ENCODE peak calls at places on chromosomes 11 and 22, in five cellular contexts. W, P, E, G and I are unnamed samples.

GRCh38 chr11:66317766-66318575 is 1.1 kb upstream of the CD248 start:
- DNase-seq in W (peak), P (no peak), E (no peak), G (peak), I (peak)

GRCh38 chr22:35703861-35704584 is 13.6 kb upstream of the APOL5 start:
- DNase-seq in W (no peak), P (peak), E (no peak), G (no peak), I (peak)

GRCh38 chr11:64239662-64240466 is 1.0 kb upstream of the FKBP2 start:
- DNase-seq in W (no peak), P (no peak), E (no peak), G (peak), I (no peak)

GRCh38 chr22:38298312-38299000 is 18.8 kb downstream of the CSNK1E start:
- DNase-seq in W (no peak), P (peak), E (no peak), G (peak), I (peak)

GRCh38 chr11:10268746-10269487 is 25.1 kb downstream of the SBF2 start:
- DNase-seq in W (no peak), P (no peak), E (no peak), G (no peak), I (no peak)

GRCh38 chr22:40044102-40044869 is 49.5 kb downstream of the FAM83F start:
- DNase-seq in W (peak), P (peak), E (peak), G (peak), I (peak)

GRCh38 chr11:130429983-130430382 is 1.6 kb upstream of the ADAMTS8 start:
- DNase-seq in W (no peak), P (no peak), E (no peak), G (no peak), I (no peak)

GRCh38 chr11:73980001-73980960 is 2.4 kb downstream of the UCP2 start:
- DNase-seq in W (peak), P (no peak), E (peak), G (peak), I (no peak)

GRCh38 chr11:119754199-119754598 is 25.2 kb upstream of the NECTIN1 start:
- DNase-seq in W (no peak), P (no peak), E (no peak), G (no peak), I (no peak)

GRCh38 chr11:8686325-8686724 is 3.7 kb downstream of the RPL27A start:
- DNase-seq in W (no peak), P (no peak), E (no peak), G (no peak), I (no peak)

GRCh38 chr11:8689726-8690255 is 7.2 kb downstream of the RPL27A start:
- DNase-seq in W (no peak), P (no peak), E (no peak), G (no peak), I (no peak)

GRCh38 chr11:8690374-8691342 is 8.1 kb downstream of the RPL27A start:
- DNase-seq in W (no peak), P (no peak), E (no peak), G (no peak), I (no peak)

GRCh38 chr11:8685820-8686219 is 3.2 kb downstream of the RPL27A start:
- DNase-seq in W (no peak), P (no peak), E (no peak), G (no peak), I (no peak)

GRCh38 chr11:8688414-8689362 is 6.1 kb downstream of the RPL27A start:
- DNase-seq in W (peak), P (peak), E (peak), G (peak), I (peak)
- TF ChIP-seq CTCF in W (no peak), P (peak), E (peak), G (peak), I (no peak)

DNA sequence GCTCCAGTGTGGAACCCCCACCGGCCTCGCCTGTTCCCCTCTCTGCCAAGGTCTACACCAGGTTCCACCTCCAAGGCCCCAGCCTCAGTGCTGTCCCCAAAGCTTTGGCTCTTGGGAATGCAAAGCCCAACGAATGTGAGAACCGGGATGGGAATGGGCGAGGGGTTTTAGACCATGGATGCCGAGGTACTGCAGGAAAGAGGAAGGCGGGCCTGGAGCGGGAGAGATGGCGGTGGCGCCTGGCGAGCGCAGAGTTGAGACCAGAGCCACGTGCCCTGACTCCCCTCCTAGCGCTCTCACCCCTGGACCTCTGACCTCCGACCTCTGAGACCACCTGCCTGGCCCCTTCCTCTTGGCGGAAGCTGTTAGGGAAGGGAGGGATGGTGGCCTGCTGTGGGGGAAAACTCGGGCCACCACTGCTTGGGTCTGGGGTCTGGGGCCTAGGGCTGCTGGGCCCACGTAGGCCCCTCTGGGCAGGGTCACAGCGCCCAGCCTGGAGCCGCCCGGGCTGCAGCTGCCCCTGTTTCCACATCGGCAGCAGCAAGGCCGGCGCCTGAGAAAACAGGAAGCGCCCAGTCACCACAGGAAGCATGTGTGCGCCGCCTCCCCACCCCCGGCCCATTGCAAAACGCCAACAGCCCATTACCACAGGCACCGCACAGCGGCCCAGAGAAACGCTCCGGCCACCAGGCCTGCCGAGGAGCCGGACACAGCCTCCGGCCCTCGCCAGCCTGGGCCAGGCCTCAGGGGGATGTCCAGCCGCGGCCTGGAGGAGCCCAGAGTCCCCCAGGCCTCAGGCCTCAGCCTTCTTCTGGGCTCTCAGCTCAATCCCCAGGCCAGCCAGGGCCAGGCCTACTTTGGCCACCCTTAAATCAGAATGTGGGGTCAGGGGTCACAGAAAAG is 13.8 kb upstream of the SLC39A13 start:
- DNase-seq in W (no peak), P (no peak), E (no peak), G (peak), I (peak)
- H3K4me3 ChIP-seq in W (no peak), P (no peak), E (peak), G (peak), I (no peak)

DNA sequence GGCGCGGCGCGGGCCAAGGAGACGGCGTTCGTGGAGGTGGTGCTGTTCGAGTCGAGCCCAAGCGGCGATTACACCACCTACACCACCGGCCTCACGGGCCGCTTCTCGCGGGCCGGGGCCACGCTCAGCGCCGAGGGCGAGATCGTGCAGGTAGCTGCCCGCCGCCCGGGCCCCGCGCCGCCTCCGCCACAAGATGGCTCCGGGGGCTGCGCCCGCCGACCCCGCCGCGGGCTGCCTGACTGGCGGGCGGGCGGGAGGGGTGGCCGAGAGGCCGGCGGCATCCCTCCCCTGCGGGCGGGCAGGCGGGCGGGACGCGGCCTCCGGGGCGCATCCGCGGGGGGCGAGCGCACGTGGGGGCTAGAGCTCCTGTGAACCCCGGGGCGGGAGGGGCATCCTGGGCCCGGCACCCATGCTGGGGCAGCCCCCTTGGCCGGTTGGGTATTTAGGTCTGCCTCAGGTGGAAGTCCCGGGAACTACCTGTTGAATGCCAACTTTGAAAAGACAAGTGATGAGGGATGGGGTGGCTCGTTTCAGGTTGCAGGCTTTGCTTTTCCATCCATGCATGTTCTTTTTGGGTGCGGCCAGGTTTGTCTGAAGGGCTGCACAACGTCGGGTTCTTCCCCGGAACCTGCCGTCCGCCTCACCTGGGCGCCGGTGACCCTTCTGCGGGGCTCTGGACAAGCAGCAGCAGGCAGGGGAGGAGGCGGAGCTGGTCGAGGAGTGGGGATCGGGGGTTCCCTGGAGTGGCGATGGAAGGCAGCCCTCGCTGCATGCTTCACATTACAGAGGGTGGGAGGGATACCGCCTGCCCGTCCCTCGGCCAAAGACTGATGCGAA is 763 bp downstream of the ZNRF3 start:
- DNase-seq in W (peak), P (no peak), E (peak), G (peak), I (no peak)
- TF ChIP-seq CTCF in W (no peak), P (no peak), E (no peak), G (no peak), I (no peak)

GRCh38 chr22:50481045-50481439 is 301 bp upstream of the ADM2 start:
- DNase-seq in W (no peak), P (no peak), E (no peak), G (no peak), I (no peak)
- H3K4me3 ChIP-seq in W (peak), P (peak), E (peak), G (peak), I (peak)

GRCh38 chr11:60629399-60629798 is 70.0 kb upstream of the MS4A8 start:
- DNase-seq in W (no peak), P (no peak), E (no peak), G (no peak), I (no peak)

DNA sequence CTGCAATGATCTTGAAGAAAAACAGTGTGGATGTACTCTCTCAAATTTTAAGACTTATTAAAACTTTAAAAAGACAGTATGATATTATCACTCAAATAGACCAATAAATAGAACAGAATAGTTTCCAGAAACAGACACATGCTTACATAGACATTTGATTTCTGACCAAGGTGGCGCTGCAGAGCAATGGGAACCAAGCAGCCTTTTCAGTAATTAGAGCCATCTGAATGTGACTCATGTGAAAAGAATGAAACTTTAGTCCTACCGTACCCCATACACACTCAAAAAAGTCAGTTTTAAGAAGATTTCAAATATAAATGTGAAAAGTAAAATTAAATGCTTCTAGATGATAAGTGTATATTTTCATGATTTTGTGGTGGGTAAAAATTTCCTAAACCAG is 74.2 kb upstream of the MS4A8 start:
- DNase-seq in W (no peak), P (no peak), E (no peak), G (no peak), I (peak)
- TF ChIP-seq CTCF in W (no peak), P (peak), E (no peak), G (no peak), I (peak)

GRCh38 chr22:43128116-43128515 is 15.1 kb downstream of the MCAT start:
- DNase-seq in W (no peak), P (no peak), E (no peak), G (no peak), I (no peak)
- H3K4me3 ChIP-seq in W (no peak), P (no peak), E (no peak), G (no peak), I (no peak)

DNA sequence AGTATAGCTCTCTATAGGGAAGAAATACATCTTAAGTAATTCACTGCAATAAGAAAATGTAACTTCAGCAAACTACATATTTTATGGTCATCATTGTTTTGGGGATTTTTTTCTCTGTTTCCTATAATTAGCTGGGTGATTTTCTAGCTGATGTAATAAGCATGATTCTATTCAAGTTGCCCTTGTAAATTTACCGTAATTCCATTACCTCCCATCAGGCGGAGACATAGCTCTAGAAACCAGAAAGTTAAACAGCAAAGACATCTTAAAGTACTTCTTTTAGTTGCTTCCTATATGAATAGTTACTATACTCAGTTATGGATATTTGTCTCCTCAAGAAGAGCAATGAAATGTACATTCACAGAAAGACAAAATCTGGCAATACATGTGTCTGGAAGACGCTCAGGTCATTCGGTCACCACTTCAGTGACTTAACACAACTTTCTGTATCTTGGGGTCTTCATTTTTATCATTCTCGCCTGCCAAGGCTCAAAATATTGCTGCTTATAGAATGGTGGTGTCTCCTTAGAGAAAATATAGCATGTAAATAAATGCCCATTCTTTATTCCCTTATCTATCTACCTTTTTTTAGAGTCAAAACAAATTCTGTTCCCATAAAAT is 239.9 kb upstream of the ZC3H12C start:
- DNase-seq in W (peak), P (peak), E (no peak), G (no peak), I (peak)
- TF ChIP-seq CTCF in W (peak), P (peak), E (peak), G (peak), I (peak)

DNA sequence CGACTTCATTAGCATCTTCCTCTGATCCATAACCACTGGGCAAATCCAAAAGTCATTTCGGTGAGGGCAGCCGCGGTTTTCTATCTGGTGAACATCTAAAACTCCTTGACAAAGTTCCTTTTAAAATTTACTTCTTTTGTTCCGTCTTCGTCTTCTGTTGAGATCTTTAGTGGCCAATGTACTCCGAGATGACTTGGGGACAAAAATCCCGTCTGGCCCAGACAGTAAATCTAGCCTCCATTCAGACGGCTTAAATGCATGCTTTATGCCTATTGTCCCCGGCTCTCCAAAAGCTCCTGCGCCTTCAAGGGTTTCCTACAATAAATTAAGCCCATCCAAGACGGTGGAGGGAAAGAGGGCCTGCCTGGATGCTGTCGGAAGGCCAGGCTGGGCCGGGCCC is 59.8 kb upstream of the MYEOV start:
- DNase-seq in W (no peak), P (no peak), E (no peak), G (no peak), I (no peak)
- H3K4me3 ChIP-seq in W (no peak), P (no peak), E (no peak), G (no peak), I (no peak)

DNA sequence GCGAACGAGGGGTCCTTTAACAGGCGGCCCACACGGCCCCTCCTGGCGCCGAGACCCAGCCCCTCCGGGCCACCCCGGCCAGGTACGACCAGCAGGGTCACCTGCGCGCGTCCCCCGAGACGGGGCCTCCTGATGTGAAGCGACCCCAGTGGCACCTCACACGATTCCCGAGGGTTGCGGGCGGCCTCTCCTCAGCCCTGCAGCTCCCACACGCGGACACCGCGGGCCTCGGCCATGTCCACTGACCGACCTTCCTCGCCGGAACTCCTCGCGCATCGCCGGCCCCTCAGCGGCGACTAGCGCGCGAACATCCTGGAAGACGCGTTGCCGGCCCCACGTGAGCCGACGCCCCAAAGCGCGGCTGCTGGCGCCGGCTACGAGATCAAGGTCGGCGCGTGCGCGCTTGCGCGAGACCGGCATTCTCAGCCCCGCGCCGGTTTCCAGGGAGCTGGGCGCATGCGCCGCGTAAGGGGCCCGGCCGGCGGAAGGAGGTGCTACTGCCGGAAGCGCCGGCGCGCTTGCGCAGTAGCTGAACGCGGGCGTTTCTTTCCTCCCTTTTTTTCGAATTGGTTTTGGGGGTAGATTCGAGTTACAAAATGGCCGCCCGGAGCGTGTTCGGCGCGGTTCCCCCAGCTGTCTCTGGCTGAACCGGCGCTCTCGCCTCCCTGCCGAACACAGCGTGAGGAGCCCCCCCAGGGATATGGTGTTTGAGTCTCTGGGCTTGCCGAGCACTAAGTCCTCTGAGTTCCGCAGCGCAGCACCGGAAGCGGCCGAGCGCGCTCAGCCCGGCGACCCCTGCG is at the start of gene NUP50:
- DNase-seq in W (peak), P (peak), E (peak), G (peak), I (peak)
- TF ChIP-seq CTCF in W (no peak), P (no peak), E (no peak), G (peak), I (no peak)